ENCODE peak calls at places on chromosomes 2 and 18, in eight cellular contexts. O, U, M, R, Z, G, F and C are unnamed samples.

GRCh38 chr2:9757430-9758287 is 85.6 kb upstream of the TAF1B start:
- DNase-seq in U (no peak), O (no peak), R (no peak), M (peak; percentile 28), F (peak; percentile 68), Z (peak; percentile 77), G (peak; percentile 74), C (peak; percentile 91)

GRCh38 chr2:145501920-145502319 is 982.0 kb upstream of the ZEB2 start:
- DNase-seq in Z (no peak), G (no peak), F (no peak), O (no peak), R (no peak), U (no peak), M (no peak), C (no peak)

GRCh38 chr2:98134138-98134537 is 47.2 kb downstream of the VWA3B start:
- DNase-seq in O (no peak), R (no peak), M (no peak), G (no peak), U (no peak), Z (peak; percentile 54), F (peak; percentile 50), C (no peak)

GRCh38 chr2:8478133-8478793 is 203.6 kb upstream of the ID2 start:
- DNase-seq in R (no peak), Z (no peak), U (no peak), G (no peak), O (no peak), F (no peak), M (peak; percentile 48), C (no peak)

GRCh38 chr2:150548527-150548926 is 61.1 kb upstream of the RND3 start:
- DNase-seq in R (no peak), F (peak; percentile 46), M (no peak), U (no peak), O (no peak), G (peak; percentile 49), Z (peak; percentile 61), C (peak; percentile 42)

GRCh38 chr2:184463102-184463865 is 135.0 kb upstream of the ZNF804A start:
- DNase-seq in Z (no peak), M (no peak), U (no peak), G (no peak), R (peak; percentile 49), O (no peak), F (no peak), C (no peak)

GRCh38 chr2:158456309-158457066 is at the start of the genes CCDC148 and PKP4:
- DNase-seq in O (peak; percentile 92), R (peak; percentile 90), M (peak; percentile 88), Z (peak; percentile 97), G (peak; percentile 95), F (peak; percentile 92), U (peak; percentile 90), C (peak; percentile 97)

GRCh38 chr2:43225788-43226557 is 433 bp downstream of the ZFP36L2 start:
- DNase-seq in Z (peak; percentile 86), R (peak; percentile 76), M (peak; percentile 65), F (peak; percentile 70), U (no peak), O (peak; percentile 89), G (peak; percentile 85), C (peak; percentile 97)

GRCh38 chr2:164840458-164840929 is 1.1 kb downstream of the COBLL1 start:
- DNase-seq in M (peak; percentile 53), R (peak; percentile 72), Z (peak; percentile 24), F (peak; percentile 6), U (peak; percentile 71), O (peak; percentile 83), G (peak; percentile 21), C (peak; percentile 68)

GRCh38 chr2:131105950-131106801 is 1.0 kb downstream of the PLEKHB2 start:
- DNase-seq in R (peak; percentile 72), M (peak; percentile 47), G (peak; percentile 80), O (peak; percentile 62), Z (peak; percentile 23), U (peak; percentile 51), F (peak; percentile 52), C (peak; percentile 76)

GRCh38 chr2:120520929-120521912 is 175.3 kb downstream of the INHBB start:
- DNase-seq in U (peak; percentile 49), G (no peak), Z (peak; percentile 60), R (peak; percentile 47), O (peak; percentile 4), F (no peak), M (no peak), C (peak; percentile 92)

GRCh38 chr2:61853086-61853847 is 593 bp downstream of the FAM161A start:
- DNase-seq in R (peak; percentile 23), F (peak; percentile 53), O (peak; percentile 50), M (peak; percentile 76), U (peak; percentile 22), G (no peak), Z (peak; percentile 41), C (peak; percentile 91)

GRCh38 chr2:71618327-71619113 is 165.2 kb downstream of the DYSF start:
- DNase-seq in Z (no peak), G (peak; percentile 3), O (no peak), M (peak; percentile 35), U (no peak), R (peak; percentile 12), F (no peak), C (peak; percentile 73)

GRCh38 chr2:3785220-3785889 is 82.0 kb downstream of the DCDC2C start:
- DNase-seq in Z (no peak), F (peak; percentile 1), R (no peak), M (no peak), O (no peak), U (no peak), G (no peak), C (no peak)

GRCh38 chr2:224561234-224562005 is 23.7 kb downstream of the CUL3 start:
- DNase-seq in Z (no peak), G (no peak), U (no peak), O (no peak), R (no peak), M (no peak), F (peak; percentile 25), C (peak; percentile 78)

GRCh38 chr18:23981369-23981768 is 33.2 kb upstream of the TTC39C start:
- DNase-seq in R (no peak), U (no peak), Z (peak; percentile 46), G (no peak), M (no peak), F (no peak), O (no peak), C (peak; percentile 46)

GRCh38 chr18:23982154-23983071 is 32.1 kb upstream of the TTC39C start:
- DNase-seq in F (peak; percentile 80), U (peak; percentile 86), R (peak; percentile 45), O (no peak), M (peak; percentile 75), Z (peak; percentile 30), G (peak; percentile 83), C (peak; percentile 72)

GRCh38 chr18:23990474-23991410 is 23.8 kb upstream of the TTC39C start:
- DNase-seq in Z (no peak), M (no peak), R (no peak), U (no peak), O (no peak), G (no peak), F (peak; percentile 61), C (no peak)

GRCh38 chr18:23992119-23992940 is 22.2 kb upstream of the TTC39C start:
- DNase-seq in M (no peak), R (no peak), Z (no peak), O (no peak), U (peak; percentile 73), F (peak; percentile 82), G (no peak), C (no peak)

GRCh38 chr18:23986610-23987359 is 27.8 kb upstream of the TTC39C start:
- DNase-seq in G (no peak), Z (no peak), O (no peak), R (no peak), U (no peak), F (no peak), M (no peak), C (no peak)
- H3K4me1 ChIP-seq in G (no peaks in the 10 kb centered on the region), Z (peaks cover 13% of the 10 kb centered on the region), O (no peaks in the 10 kb centered on the region), R (peaks cover 4% of the 10 kb centered on the region), U (peaks cover 15% of the 10 kb centered on the region), F (peaks cover 6% of the 10 kb centered on the region), M (no peaks in the 10 kb centered on the region), C (peaks cover 13% of the 10 kb centered on the region)

GRCh38 chr2:218662827-218663226 is 3.3 kb downstream of the BCS1L start:
- DNase-seq in R (no peak), G (no peak), Z (no peak), U (no peak), M (no peak), O (no peak), F (no peak), C (no peak)

GRCh38 chr2:218662377-218662776 is 2.9 kb downstream of the BCS1L start:
- DNase-seq in Z (no peak), O (no peak), M (no peak), R (no peak), F (no peak), U (no peak), G (no peak), C (no peak)

GRCh38 chr2:218658671-218659257 is 659 bp downstream of the ZNF142 start:
- DNase-seq in F (peak; percentile 36), R (peak; percentile 69), G (peak; percentile 63), Z (peak; percentile 70), M (no peak), U (no peak), O (no peak), C (peak; percentile 92)

GRCh38 chr2:218659258-218659987 is at the start of the genes BCS1L and ZNF142:
- DNase-seq in O (peak; percentile 95), R (peak; percentile 98), G (peak; percentile 74), M (peak; percentile 94), U (peak; percentile 89), Z (peak; percentile 94), F (peak; percentile 84), C (peak; percentile 95)

GRCh38 chr2:218659988-218660358 is 490 bp downstream of the BCS1L start:
- DNase-seq in M (no peak), U (no peak), Z (no peak), O (no peak), F (no peak), G (no peak), R (no peak), C (no peak)
- H3K4me3 ChIP-seq in M (peak overlapping the region; percentile 83), U (peak overlapping the region; percentile 62), Z (peak overlapping the region; percentile 95), O (peak overlapping the region; percentile 60), F (peak overlapping the region; percentile 40), G (peak overlapping the region; percentile 97), R (peak overlapping the region; percentile 98), C (peak overlapping the region; percentile 82)

DNA sequence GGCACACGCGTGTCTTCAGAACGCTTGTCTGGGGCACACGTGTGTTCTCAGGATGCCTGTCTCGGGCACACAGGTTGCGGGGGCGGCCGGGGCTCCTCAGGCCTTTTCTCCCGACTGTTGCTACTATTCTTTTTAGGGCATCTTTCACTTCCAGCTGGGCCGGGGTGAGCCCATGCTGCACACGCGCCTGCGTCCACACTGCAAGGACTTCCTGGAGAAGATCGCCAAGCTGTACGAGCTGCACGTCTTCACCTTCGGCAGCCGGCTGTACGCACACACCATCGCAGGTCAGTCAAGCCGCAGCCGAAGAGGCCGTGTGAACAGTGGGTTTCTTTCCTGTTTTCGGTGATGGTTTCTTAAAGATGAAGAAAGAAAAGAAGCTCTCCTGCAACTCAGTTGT is 25.0 kb downstream of the CTDP1 start:
- DNase-seq in M (no peak), R (no peak), Z (no peak), O (no peak), U (no peak), F (no peak), G (no peak), C (no peak)
- H3K4me1 ChIP-seq in M (no peaks in the 10 kb centered on the region), R (peaks cover 5% of the 10 kb centered on the region), Z (no peaks in the 10 kb centered on the region), O (peaks cover 6% of the 10 kb centered on the region), U (no peaks in the 10 kb centered on the region), F (no peaks in the 10 kb centered on the region), G (peaks cover under 1% of the 10 kb centered on the region), C (no peaks in the 10 kb centered on the region)

DNA sequence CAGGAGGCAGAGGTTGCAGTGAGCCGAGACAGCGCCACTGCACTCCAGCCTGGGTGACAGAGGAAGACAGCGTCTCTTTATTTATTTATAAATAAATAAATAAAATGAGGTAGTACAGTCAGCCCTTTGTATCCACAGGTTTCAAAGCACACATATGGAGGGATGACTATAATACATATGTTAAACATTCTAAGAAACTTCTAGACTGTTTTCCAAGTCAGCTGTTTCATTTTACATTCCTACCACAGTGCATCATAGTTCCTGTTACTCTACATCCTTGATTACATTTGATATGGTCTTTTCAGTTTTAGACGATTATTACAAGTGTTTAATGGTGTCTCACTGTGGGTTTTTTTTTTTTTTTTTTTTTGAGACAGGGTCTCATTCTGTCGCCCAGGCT is 157.6 kb downstream of the ATAD2B start:
- DNase-seq in F (peak; percentile 8), G (no peak), Z (no peak), U (no peak), O (no peak), M (no peak), R (no peak), C (no peak)
- H3K4me3 ChIP-seq in F (no peak overlapping the region), G (no peak overlapping the region), Z (no peak overlapping the region), U (no peak overlapping the region), O (no peak overlapping the region), M (no peak overlapping the region), R (no peak overlapping the region), C (no peak overlapping the region)